ENCODE peak calls at places on chromosome 1, in ten cellular contexts. W, F, D, R, Y, V, G, J, U and Z are unnamed samples.

GRCh38 chr1:239909894-239910293 is 181.8 kb upstream of the FMN2 start:
- DNase-seq in W (no peak), F (peak; percentile 29), D (peak; percentile 79), R (no peak), Y (no peak), V (peak; percentile 43), G (peak; percentile 56), J (no peak), U (peak; percentile 79), Z (no peak)

GRCh38 chr1:29236993-29237905 is 927 bp downstream of the PTPRU start:
- DNase-seq in W (peak; percentile 54), F (peak; percentile 47), D (peak; percentile 25), R (peak; percentile 58), Y (peak; percentile 34), V (peak; percentile 75), G (peak; percentile 18), J (peak; percentile 21), U (peak; percentile 74), Z (peak; percentile 18)

GRCh38 chr1:225341642-225342041 is 86.2 kb downstream of the LBR start:
- DNase-seq in W (no peak), F (no peak), D (peak; percentile 11), R (no peak), Y (no peak), V (no peak), G (no peak), J (no peak), U (no peak), Z (no peak)

GRCh38 chr1:24868016-24868875 is 61.8 kb downstream of the RUNX3 start:
- DNase-seq in W (no peak), F (no peak), D (no peak), R (no peak), Y (no peak), V (no peak), G (no peak), J (no peak), U (no peak), Z (no peak)

GRCh38 chr1:192535916-192536662 is 39.5 kb upstream of the RGS1 start:
- DNase-seq in W (no peak), F (no peak), D (no peak), R (no peak), Y (no peak), V (no peak), G (no peak), J (no peak), U (no peak), Z (no peak)

GRCh38 chr1:6880951-6881690 is 95.9 kb downstream of the CAMTA1 start:
- DNase-seq in W (no peak), F (no peak), D (no peak), R (no peak), Y (no peak), V (no peak), G (peak; percentile 12), J (no peak), U (no peak), Z (no peak)

GRCh38 chr1:207822602-207823451 is 71.0 kb downstream of the CD46 start:
- DNase-seq in W (peak; percentile 91), F (peak; percentile 74), D (peak; percentile 56), R (peak; percentile 94), Y (peak; percentile 93), V (no peak), G (no peak), J (peak; percentile 94), U (peak; percentile 85), Z (peak; percentile 78)

GRCh38 chr1:59249738-59250137 is 47.2 kb upstream of the FGGY start:
- DNase-seq in W (no peak), F (no peak), D (no peak), R (no peak), Y (no peak), V (no peak), G (no peak), J (no peak), U (no peak), Z (no peak)

GRCh38 chr1:154663656-154664055 is 55.7 kb upstream of the ADAR start:
- DNase-seq in W (no peak), F (no peak), D (no peak), R (no peak), Y (no peak), V (no peak), G (no peak), J (no peak), U (no peak), Z (no peak)

GRCh38 chr1:24331961-24332673 is 13.0 kb downstream of the GRHL3 start:
- DNase-seq in W (no peak), F (no peak), D (no peak), R (no peak), Y (no peak), V (no peak), G (no peak), J (no peak), U (no peak), Z (no peak)

GRCh38 chr1:212595787-212596714 is 12.5 kb upstream of the ATF3 start:
- DNase-seq in W (no peak), F (peak; percentile 98), D (peak; percentile 99), R (no peak), Y (peak; percentile 99), V (peak; percentile 84), G (peak; percentile 95), J (peak; percentile 22), U (no peak), Z (peak; percentile 70)

GRCh38 chr1:201825245-201825644 is 3.7 kb upstream of the IPO9 start:
- DNase-seq in W (no peak), F (no peak), D (no peak), R (no peak), Y (no peak), V (no peak), G (no peak), J (no peak), U (no peak), Z (no peak)

DNA sequence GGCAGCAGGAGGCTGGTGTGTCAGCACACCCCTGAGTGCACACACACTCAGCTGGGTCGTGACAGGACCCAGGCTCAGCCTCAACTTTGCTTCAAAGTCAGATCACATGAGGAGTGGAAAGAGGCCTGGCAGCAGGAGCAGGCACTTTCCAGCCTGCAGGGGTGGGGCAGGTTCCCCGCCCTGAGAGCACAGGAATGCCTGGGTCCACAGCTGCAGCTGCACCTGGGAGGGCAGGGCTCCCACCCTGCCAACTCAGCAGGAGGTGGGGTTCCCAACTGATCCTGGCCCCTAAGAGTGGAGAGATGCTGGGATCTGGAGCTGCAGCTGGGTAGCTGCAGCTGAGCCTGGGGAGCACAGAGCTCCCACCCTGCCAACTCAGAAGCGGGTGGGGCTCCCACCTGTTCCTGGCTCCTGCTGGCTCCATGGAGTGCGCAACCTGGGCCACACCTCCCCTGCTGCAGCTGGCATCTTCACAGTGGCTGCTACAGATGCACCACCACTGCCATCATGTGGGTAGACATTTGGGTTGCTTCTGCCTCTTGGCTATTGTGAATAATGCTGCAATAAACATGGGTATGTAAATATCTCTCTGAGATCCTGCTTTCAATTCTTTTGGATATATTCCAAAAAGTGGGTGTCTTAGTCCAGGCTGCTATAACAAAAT is 415.4 kb downstream of the TTLL7 start:
- DNase-seq in W (no peak), F (no peak), D (no peak), R (no peak), Y (no peak), V (no peak), G (no peak), J (no peak), U (no peak), Z (peak; percentile 35)
- TF ChIP-seq CTCF in W (no peak), F (no peak), D (no peak), R (no peak), Y (peak; percentile 48), V (no peak), G (no peak), J (no peak), U (no peak), Z (no peak)

GRCh38 chr1:92081031-92081430 is 886 bp downstream of the BTBD8 start:
- DNase-seq in W (no peak), F (no peak), D (no peak), R (no peak), Y (no peak), V (no peak), G (no peak), J (no peak), U (no peak), Z (no peak)

GRCh38 chr1:92084651-92085050 is 4.5 kb downstream of the BTBD8 start:
- DNase-seq in W (no peak), F (no peak), D (no peak), R (no peak), Y (no peak), V (no peak), G (no peak), J (no peak), U (no peak), Z (no peak)

GRCh38 chr1:92079441-92079840 is 704 bp upstream of the BTBD8 start:
- DNase-seq in W (no peak), F (no peak), D (no peak), R (no peak), Y (no peak), V (no peak), G (no peak), J (no peak), U (no peak), Z (no peak)

GRCh38 chr1:92076363-92076762 is 1.2 kb upstream of the SETSIP start:
- DNase-seq in W (no peak), F (no peak), D (no peak), R (no peak), Y (no peak), V (no peak), G (no peak), J (no peak), U (no peak), Z (no peak)

GRCh38 chr1:92080128-92080985 is at the start of gene BTBD8:
- DNase-seq in W (peak; percentile 84), F (peak; percentile 78), D (peak; percentile 70), R (peak; percentile 77), Y (peak; percentile 78), V (peak; percentile 90), G (peak; percentile 43), J (peak; percentile 83), U (peak; percentile 90), Z (peak; percentile 90)
- TF ChIP-seq CTCF in W (no peak), F (no peak), D (peak; percentile 27), R (no peak), Y (no peak), V (peak; percentile 7), G (no peak), J (no peak), U (no peak), Z (no peak)

GRCh38 chr1:11174271-11174942 is 14.7 kb upstream of the ANGPTL7 start:
- DNase-seq in W (no peak), F (no peak), D (no peak), R (no peak), Y (no peak), V (no peak), G (no peak), J (no peak), U (no peak), Z (no peak)
- TF ChIP-seq CTCF in W (no peak), F (no peak), D (no peak), R (no peak), Y (no peak), V (no peak), G (no peak), J (no peak), U (no peak), Z (no peak)

DNA sequence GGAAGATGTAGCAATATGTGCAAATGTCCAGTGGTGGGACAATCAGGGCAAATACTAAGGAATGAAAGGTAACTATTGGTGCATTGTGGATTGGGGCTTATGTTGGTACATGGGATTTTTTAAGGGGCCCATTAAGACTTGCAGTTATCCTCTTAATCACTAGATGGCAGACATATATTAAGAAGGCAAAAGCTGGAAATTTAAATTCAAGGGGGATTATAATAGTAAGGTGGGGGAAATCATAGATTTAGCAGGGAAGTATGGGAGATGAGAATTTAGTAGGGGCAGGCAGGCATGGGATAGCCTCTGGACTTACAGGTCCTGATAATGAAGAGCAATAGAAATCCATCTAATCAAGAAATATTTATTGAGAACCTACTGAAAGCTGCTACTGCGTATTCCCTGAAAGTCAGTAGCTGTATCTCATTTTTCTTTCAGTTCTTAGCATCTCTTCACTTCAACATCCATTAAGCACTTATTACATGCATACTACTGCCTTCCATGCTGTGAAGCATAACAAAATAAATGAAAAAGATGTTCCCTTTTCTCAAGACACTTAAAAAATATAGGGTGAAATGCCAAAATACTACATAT is 251.8 kb downstream of the CRB1 start:
- DNase-seq in W (no peak), F (peak; percentile 44), D (peak; percentile 17), R (no peak), Y (no peak), V (peak; percentile 45), G (no peak), J (no peak), U (no peak), Z (no peak)
- TF ChIP-seq CTCF in W (no peak), F (peak; percentile 54), D (peak; percentile 73), R (no peak), Y (peak; percentile 63), V (peak; percentile 59), G (peak; percentile 39), J (no peak), U (peak; percentile 24), Z (peak; percentile 34)